ENCODE peak calls at places on chromosomes 6 and 20, in six cellular contexts. P, X, G, B, R and V are unnamed samples.

GRCh38 chr6:11500008-11500407 is 37.5 kb upstream of the TMEM170B start:
- DNase-seq in R (peak), B (no peak), X (no peak), P (no peak), G (peak), V (peak)

GRCh38 chr6:106324726-106325335 is 729 bp downstream of the ATG5 start:
- DNase-seq in G (peak), X (peak), P (no peak), R (peak), B (no peak), V (peak)

GRCh38 chr6:108616973-108617372 is 56.3 kb downstream of the FOXO3 start:
- DNase-seq in P (no peak), G (no peak), R (no peak), X (no peak), B (no peak), V (peak)

GRCh38 chr6:169789944-169790927 is 38.8 kb downstream of the ERMARD start:
- DNase-seq in G (peak), B (peak), R (peak), P (peak), X (peak), V (peak)

GRCh38 chr6:41344865-41345264 is 9.5 kb downstream of the NCR2 start:
- DNase-seq in G (no peak), R (no peak), P (no peak), B (no peak), X (no peak), V (no peak)

GRCh38 chr6:24356310-24357035 is 1.4 kb downstream of the DCDC2 start:
- DNase-seq in P (no peak), G (no peak), B (no peak), R (no peak), X (no peak), V (no peak)

GRCh38 chr6:11918021-11918738 is 93.9 kb upstream of the HIVEP1 start:
- DNase-seq in G (peak), B (no peak), R (peak), X (no peak), P (no peak), V (peak)

GRCh38 chr6:140921366-140922226 is 1211.1 kb upstream of the GJE1 start:
- DNase-seq in R (peak), P (no peak), G (peak), B (peak), X (peak), V (peak)

GRCh38 chr6:30845183-30845582 is 39.1 kb upstream of the DDR1 start:
- DNase-seq in P (no peak), G (no peak), B (no peak), R (no peak), X (no peak), V (no peak)

GRCh38 chr6:96499781-96500180 is 21.8 kb upstream of the UFL1 start:
- DNase-seq in P (no peak), G (no peak), B (peak), X (peak), R (no peak), V (no peak)

GRCh38 chr6:75378101-75378500 is 93.5 kb upstream of the TMEM30A start:
- DNase-seq in B (no peak), G (no peak), P (no peak), X (no peak), R (no peak), V (no peak)

GRCh38 chr6:31543639-31544038 is 1.8 kb upstream of the DDX39B start:
- DNase-seq in B (no peak), G (no peak), P (no peak), X (no peak), R (no peak), V (no peak)

GRCh38 chr6:123967900-123968299 is 164.2 kb downstream of the NKAIN2 start:
- DNase-seq in B (no peak), P (no peak), R (no peak), X (no peak), G (no peak), V (no peak)

GRCh38 chr20:22675337-22675736 is 91.0 kb upstream of the FOXA2 start:
- DNase-seq in G (no peak), B (no peak), R (no peak), P (no peak), X (no peak), V (no peak)

DNA sequence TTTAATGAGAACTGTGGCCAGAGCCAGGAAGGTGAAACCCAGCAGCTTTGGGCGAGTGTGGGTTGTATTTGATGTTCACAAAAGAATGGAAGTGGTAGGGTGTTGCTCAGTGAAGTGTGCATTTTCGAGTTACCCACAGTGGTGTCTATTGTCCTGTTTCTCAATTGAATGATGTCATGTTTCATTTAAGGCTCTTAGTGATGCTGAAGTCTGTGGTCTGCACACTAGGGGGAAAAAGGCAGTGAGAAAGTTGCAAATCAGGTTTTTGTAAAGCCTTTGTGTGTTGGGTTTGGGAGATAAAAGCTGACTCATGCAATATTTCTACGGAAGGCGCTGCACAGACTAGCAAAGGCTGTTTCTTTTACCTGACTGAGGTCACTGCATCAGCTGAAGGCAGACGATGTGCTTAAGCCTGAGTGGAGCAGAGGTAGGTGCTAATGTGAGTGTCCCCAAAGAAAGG is 121.1 kb downstream of the PLEKHG1 start:
- DNase-seq in P (no peak), X (peak), B (no peak), R (peak), G (peak), V (peak)
- TF ChIP-seq CTCF in P (no peak), X (peak), B (no peak), R (no peak), G (no peak), V (peak)

GRCh38 chr20:53786445-53787267 is 193.0 kb upstream of the ZNF217 start:
- DNase-seq in P (no peak), G (no peak), B (no peak), X (peak), R (no peak), V (no peak)
- H3K4me3 ChIP-seq in P (no peak), G (no peak), B (no peak), X (no peak), R (no peak), V (no peak)

GRCh38 chr6:116113386-116113785 is 12.5 kb downstream of the COL10A1 start:
- DNase-seq in R (no peak), X (no peak), G (no peak), B (no peak), P (no peak), V (no peak)

GRCh38 chr6:116118608-116119007 is 7.3 kb downstream of the COL10A1 start:
- DNase-seq in X (no peak), P (no peak), B (no peak), R (no peak), G (peak), V (no peak)

GRCh38 chr6:116111552-116112528 is 11.2 kb downstream of the NT5DC1 start:
- DNase-seq in B (peak), P (no peak), X (peak), G (peak), R (peak), V (peak)

GRCh38 chr6:116120430-116120829 is 5.5 kb downstream of the COL10A1 start:
- DNase-seq in P (no peak), G (no peak), X (no peak), R (no peak), B (no peak), V (no peak)

GRCh38 chr6:116115781-116116180 is 10.2 kb downstream of the COL10A1 start:
- DNase-seq in X (no peak), R (peak), G (peak), B (no peak), P (no peak), V (peak)
- TF ChIP-seq CTCF in X (peak), R (peak), G (peak), B (no peak), P (no peak), V (peak)

DNA sequence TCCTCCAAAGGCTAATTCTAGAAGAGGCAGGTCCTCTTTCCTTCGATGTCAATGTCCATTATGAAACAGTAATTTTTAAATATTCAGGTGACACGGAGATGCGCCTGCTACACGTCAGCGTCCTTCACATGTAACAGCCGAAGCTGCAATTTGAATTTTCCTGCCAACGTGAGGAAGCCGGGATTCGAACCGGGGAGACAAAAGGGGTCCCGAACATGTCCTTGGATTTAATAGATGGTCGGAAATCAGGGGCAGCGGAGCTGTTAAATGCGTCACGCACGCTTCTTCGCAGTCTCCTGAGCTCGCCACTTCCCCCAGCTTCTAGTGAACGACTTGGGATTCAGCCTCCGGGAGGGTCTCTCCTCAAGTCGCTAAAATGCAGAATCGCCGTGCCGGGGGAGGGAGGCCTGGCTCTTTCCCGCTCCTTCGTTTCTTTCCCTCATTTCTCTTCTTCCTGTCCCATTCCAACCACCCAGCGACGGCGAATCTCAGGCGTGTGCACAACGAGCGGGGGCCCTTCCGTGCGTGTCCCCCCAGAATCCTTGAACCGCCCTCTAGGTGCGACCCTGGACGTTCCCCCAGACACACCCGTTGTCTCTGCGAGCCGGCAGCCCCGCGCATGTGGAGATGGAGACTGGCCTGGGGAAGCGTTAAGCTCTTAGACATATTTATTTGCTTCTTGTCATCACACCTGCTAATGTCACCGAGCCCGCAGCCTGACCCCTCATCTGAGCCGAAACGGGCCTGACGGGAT is 1.3 kb upstream of the FOXC1 start:
- DNase-seq in G (no peak), X (no peak), B (no peak), R (no peak), P (no peak), V (no peak)
- H3K4me3 ChIP-seq in G (no peak), X (no peak), B (no peak), R (no peak), P (no peak), V (no peak)

DNA sequence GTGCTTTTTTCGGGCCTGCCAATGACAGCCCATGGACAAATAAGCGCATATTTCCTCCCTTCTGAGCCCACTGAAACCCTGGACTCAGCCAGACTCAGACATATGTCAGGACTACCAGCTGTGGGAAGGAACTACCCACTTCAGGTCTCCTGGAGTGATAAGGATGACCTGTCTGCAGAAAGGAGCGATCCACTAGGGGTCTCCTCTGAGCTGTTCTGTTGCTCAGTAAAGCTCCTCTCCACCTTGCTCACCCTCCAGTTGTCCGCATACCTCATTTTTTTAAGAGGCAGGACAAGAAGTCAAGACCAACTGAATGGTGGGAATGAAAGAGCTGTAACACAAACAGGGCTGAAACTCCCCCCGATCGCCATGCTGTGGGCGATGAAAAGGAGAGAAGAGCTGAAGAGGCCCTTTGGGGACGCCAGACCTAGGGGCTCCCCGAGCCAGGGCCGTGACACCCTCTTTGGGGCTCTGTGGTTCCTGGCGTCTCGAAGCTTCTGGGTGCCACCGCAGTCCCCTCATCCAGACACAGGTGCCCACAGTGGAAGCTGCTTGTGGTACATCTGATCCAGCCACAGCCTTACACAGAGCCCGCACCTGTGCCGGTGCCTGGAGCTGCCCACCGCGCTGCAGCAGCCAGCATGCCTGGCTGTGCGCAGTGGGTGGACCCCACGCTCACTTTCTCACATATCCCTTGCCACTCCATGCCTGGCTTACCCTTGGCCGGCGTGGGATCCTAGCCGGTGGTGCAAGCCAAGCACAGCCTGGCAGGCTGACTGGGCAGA is 68.8 kb downstream of the EYS start:
- DNase-seq in X (peak), G (no peak), B (peak), P (no peak), R (no peak), V (no peak)
- TF ChIP-seq CTCF in X (peak), G (no peak), B (peak), P (no peak), R (no peak), V (no peak)